ENCODE peak calls at places on chromosomes 11 and 22, in seven cellular contexts. M is MG63, D is DND-41, L is aorta, Z is fibroblast of the aortic adventitia, W is pancreas, B is left lung. Q is an unnamed sample.

GRCh38 chr22:41576877-41577276 is 12.8 kb downstream of the PMM1 start:
- DNase-seq in M (peak; percentile 33), L (peak; percentile 85), B (no peak), Z (peak; percentile 41), W (peak; percentile 46), D (peak; percentile 46), Q (peak; percentile 52)

GRCh38 chr11:92332986-92333385 is 108.4 kb downstream of the FAT3 start:
- DNase-seq in Z (no peak), M (no peak), W (no peak), B (no peak), L (no peak), D (no peak), Q (no peak)

GRCh38 chr11:110793556-110793955 is 81.3 kb upstream of the ARHGAP20 start:
- DNase-seq in B (no peak), D (no peak), W (no peak), M (no peak), Z (no peak), L (no peak), Q (no peak)

GRCh38 chr11:22763166-22763565 is 66.4 kb downstream of the SVIP start:
- DNase-seq in D (no peak), L (no peak), B (no peak), Z (no peak), M (no peak), W (no peak), Q (no peak)

GRCh38 chr11:115939104-115939503 is 434.9 kb upstream of the CADM1 start:
- DNase-seq in L (no peak), M (peak; percentile 33), D (no peak), B (no peak), W (no peak), Z (no peak), Q (no peak)

GRCh38 chr11:15972838-15973237 is 383.5 kb downstream of the SOX6 start:
- DNase-seq in B (no peak), W (no peak), D (no peak), L (no peak), M (no peak), Z (no peak), Q (no peak)

GRCh38 chr11:68509105-68509504 is 48.6 kb downstream of the PPP6R3 start:
- DNase-seq in Z (peak; percentile 62), L (no peak), M (no peak), D (no peak), B (no peak), W (no peak), Q (no peak)

GRCh38 chr11:944711-945470 is 19.2 kb downstream of the AP2A2 start:
- DNase-seq in L (no peak), D (no peak), B (no peak), Z (peak; percentile 60), M (no peak), W (no peak), Q (no peak)

GRCh38 chr11:83292709-83293435 is 6.7 kb upstream of the CCDC90B start:
- DNase-seq in D (peak; percentile 28), L (no peak), W (peak; percentile 31), B (no peak), M (peak; percentile 14), Z (peak; percentile 84), Q (peak; percentile 31)

GRCh38 chr11:86919557-86920210 is 35.5 kb downstream of the FZD4 start:
- DNase-seq in M (no peak), W (no peak), Z (peak; percentile 89), L (no peak), B (no peak), D (peak; percentile 36), Q (peak; percentile 45)

GRCh38 chr11:65640483-65641207 is 2.7 kb downstream of the SIPA1 start:
- DNase-seq in W (peak; percentile 62), D (no peak), B (peak; percentile 79), Z (no peak), M (no peak), L (no peak), Q (no peak)
- H3K4me3 ChIP-seq in W (no peak overlapping the region), D (no peak overlapping the region), B (peak overlapping the region; percentile 74), Z (no peak overlapping the region), M (no peak overlapping the region), L (no peak overlapping the region), Q (no peak overlapping the region)

GRCh38 chr11:9601041-9601875 is 27.8 kb downstream of the WEE1 start:
- DNase-seq in M (no peak), L (no peak), W (no peak), Z (peak; percentile 34), B (no peak), D (peak; percentile 88), Q (peak; percentile 86)
- H3K4me3 ChIP-seq in M (no peak overlapping the region), L (no peak overlapping the region), W (no peak overlapping the region), Z (no peak overlapping the region), B (no peak overlapping the region), D (peak overlapping the region; percentile 8), Q (peak overlapping the region; percentile 38)

DNA sequence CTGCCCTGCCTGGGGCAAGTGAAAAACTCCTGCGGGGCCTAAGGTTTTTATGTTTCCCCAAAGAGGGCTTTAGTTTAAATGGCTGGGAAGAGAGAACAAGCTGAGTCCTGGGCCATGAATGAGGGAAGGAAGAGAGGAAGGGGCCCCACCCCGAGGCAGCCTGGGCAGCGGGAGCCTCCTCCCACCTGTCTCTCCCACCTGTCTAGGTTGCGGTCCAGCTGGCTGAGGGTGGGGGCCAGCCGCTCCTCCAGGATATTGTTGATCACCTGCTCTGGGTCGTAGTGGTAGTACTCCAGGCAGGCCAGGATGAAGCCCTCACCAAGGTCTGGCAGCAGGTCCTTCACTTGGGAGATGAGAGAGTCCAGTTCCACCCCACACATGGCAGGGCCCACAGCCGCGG is 34.6 kb downstream of the UQCR10 start:
- DNase-seq in Z (no peak), B (no peak), L (no peak), W (no peak), M (no peak), D (no peak), Q (no peak)
- H3K4me3 ChIP-seq in Z (no peak overlapping the region), B (no peak overlapping the region), L (no peak overlapping the region), W (no peak overlapping the region), M (no peak overlapping the region), D (no peak overlapping the region), Q (no peak overlapping the region)

GRCh38 chr11:75339685-75340409 is 11.6 kb downstream of the ARRB1 start:
- DNase-seq in Z (no peak), L (no peak), D (peak; percentile 42), W (no peak), M (no peak), B (no peak), Q (no peak)
- H3K4me3 ChIP-seq in Z (no peak overlapping the region), L (no peak overlapping the region), D (no peak overlapping the region), W (no peak overlapping the region), M (no peak overlapping the region), B (peak overlapping the region; percentile 16), Q (peak overlapping the region; percentile 31)

GRCh38 chr22:50192056-50192824 is 6.5 kb downstream of the TRABD start:
- DNase-seq in B (no peak), L (no peak), M (no peak), D (no peak), W (peak; percentile 62), Z (no peak), Q (no peak)
- H3K4me3 ChIP-seq in B (peak overlapping the region; percentile 37), L (no peak overlapping the region), M (no peak overlapping the region), D (no peak overlapping the region), W (no peak overlapping the region), Z (no peak overlapping the region), Q (peak overlapping the region; percentile 75)

DNA sequence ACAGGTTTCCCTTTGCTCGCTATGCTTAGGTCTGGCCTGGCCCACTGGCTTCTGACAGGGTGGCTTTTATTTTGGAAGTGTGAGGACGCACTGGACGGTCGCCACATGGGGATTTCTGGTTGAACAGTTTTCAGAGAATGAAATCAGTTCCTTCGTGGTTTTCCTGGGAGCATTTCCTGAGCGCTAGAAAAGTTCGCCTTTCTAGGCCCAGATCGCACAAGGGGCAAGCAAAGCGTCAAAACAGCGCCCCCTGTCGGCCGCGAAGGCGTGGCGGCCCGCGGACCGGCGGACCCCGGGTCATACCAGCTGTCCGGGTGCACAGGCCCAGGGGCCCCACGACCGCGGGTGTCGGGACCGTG is 12.7 kb upstream of the CYP2R1 start:
- DNase-seq in D (peak; percentile 20), W (peak; percentile 86), L (peak; percentile 96), B (peak; percentile 86), Z (peak; percentile 74), M (peak; percentile 40), Q (no peak)
- H3K4me3 ChIP-seq in D (no peak overlapping the region), W (peak overlapping the region; percentile 60), L (peak overlapping the region; percentile 32), B (peak overlapping the region; percentile 51), Z (peak overlapping the region; percentile 59), M (no peak overlapping the region), Q (no peak overlapping the region)

DNA sequence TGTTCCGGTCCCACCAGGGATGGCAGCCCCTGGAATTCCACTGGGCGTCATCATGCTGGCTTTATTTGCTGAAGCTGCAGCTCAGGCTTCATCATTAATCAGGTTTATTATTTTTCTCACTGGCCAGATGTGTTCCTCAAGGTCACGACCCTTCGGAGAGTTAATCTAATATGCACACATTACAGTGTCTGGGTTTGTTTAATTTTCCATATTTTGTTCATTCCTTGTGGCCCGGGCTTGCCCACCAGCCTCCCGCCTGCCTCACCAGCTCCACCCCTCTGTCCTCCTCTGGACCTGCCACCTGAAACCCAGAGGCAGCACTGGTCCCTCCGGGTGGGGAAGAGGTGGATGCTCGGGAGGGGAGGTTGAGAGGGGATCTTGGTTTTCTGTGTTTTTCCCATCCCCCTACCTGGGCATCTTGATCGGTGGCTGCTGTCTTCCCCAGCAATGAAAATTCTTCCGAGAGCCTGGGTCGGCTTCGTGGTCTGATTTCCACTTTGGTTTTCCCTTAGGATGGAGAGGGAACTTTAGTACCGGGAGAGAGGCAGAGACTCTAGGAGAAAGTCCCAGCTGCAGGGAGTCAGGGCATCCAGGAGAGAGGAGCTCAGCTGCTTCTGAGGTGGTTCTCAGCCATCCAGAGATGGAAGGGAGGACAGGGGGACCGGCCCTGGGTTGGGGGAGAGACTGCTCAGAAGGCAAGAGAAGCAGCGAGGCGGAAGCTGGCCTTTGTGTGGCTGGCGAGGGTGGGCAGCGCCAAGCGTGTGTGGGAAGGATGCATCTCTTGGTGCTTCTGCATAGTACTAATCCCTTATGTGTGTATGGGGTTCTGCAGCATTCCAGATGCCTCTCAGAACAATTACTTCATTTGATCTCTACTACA is 2.1 kb downstream of the GRIK4 start:
- DNase-seq in B (no peak), D (no peak), L (no peak), M (no peak), Z (no peak), W (no peak), Q (no peak)
- H3K4me3 ChIP-seq in B (no peak overlapping the region), D (no peak overlapping the region), L (no peak overlapping the region), M (no peak overlapping the region), Z (no peak overlapping the region), W (no peak overlapping the region), Q (no peak overlapping the region)

DNA sequence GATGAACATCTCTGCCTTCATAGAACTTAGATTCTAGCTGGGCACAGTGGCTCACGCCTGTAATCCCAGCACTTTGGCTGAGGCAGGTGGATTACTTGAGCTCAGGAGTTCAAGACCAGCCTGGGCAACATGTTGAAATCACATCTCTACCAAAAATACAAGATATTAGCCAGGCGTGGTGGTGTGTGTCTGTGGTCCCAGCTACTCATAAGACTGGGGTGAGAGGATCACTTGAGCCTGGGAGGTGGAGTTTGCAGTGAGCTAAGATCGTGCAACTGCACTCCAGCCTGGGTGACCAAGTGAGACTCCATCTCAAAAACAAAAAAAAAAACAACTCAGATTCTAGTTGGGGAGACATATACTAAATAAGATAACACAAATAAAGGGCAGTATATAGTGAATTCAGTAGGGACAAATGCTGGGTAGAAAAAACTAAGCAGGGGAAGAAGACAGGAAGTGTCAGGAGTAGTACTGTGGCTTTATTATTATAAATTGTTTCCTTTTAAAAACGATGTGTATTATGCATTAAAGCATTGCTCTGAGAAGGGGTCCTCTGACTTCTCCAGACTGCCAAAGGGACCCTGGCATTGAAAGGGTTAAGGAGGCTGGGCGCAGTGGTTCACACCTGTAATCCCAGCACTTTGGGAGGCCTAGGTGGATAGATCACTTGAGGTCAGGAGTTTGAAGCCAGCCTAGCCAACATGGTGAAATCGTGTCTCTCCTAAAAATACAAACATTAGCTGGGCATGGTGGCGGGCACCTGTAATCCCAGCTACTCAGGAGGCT is 46.7 kb downstream of the PACS1 start:
- DNase-seq in B (no peak), D (no peak), Z (no peak), L (no peak), M (no peak), W (no peak), Q (no peak)
- H3K4me3 ChIP-seq in B (no peak overlapping the region), D (no peak overlapping the region), Z (no peak overlapping the region), L (no peak overlapping the region), M (no peak overlapping the region), W (no peak overlapping the region), Q (no peak overlapping the region)

GRCh38 chr11:129041611-129042018 is 98.9 kb upstream of the TP53AIP1 start:
- DNase-seq in Z (peak; percentile 70), B (no peak), L (no peak), W (no peak), D (no peak), M (no peak), Q (no peak)
- H3K4me3 ChIP-seq in Z (no peak overlapping the region), B (no peak overlapping the region), L (no peak overlapping the region), W (no peak overlapping the region), D (no peak overlapping the region), M (no peak overlapping the region), Q (no peak overlapping the region)

Q was measured in Jurkat, Clone E6-1.